ENCODE peak calls at places on chromosomes 1 and 21, in seven cellular contexts. One of them, this sample, is unnamed.

GRCh38 chr1:90246069-90246468 is 251.2 kb downstream of the ZNF326 start:
- DNase-seq in activated CD4-positive, alpha-beta T cell treated with anti-CD3 and anti-CD28 coated beads, Interleukin-2, amount 50 U/mL, for 1 hour: no peak
- DNase-seq in psoas muscle: no peak
- DNase-seq in T-helper 9 cell: no peak
- DNase-seq in heart left ventricle: no peak
- DNase-seq in caudate nucleus: no peak
- DNase-seq in GM13977: no peak
- DNase-seq in this sample: no peak

GRCh38 chr1:69648486-69648885 is 80.8 kb downstream of the LRRC7 start:
- DNase-seq in heart left ventricle: no peak
- DNase-seq in psoas muscle: no peak
- DNase-seq in caudate nucleus: no peak
- DNase-seq in GM13977: no peak
- DNase-seq in activated CD4-positive, alpha-beta T cell treated with anti-CD3 and anti-CD28 coated beads, Interleukin-2, amount 50 U/mL, for 1 hour: no peak
- DNase-seq in T-helper 9 cell: no peak
- DNase-seq in this sample: no peak

GRCh38 chr1:92934395-92935378 is 26.6 kb downstream of the DIPK1A start:
- DNase-seq in activated CD4-positive, alpha-beta T cell treated with anti-CD3 and anti-CD28 coated beads, Interleukin-2, amount 50 U/mL, for 1 hour: no peak
- DNase-seq in T-helper 9 cell: no peak
- DNase-seq in psoas muscle: peak
- DNase-seq in caudate nucleus: no peak
- DNase-seq in heart left ventricle: peak
- DNase-seq in GM13977: no peak
- DNase-seq in this sample: no peak

GRCh38 chr1:245457562-245457961 is 302.8 kb downstream of the KIF26B start:
- DNase-seq in GM13977: no peak
- DNase-seq in T-helper 9 cell: no peak
- DNase-seq in activated CD4-positive, alpha-beta T cell treated with anti-CD3 and anti-CD28 coated beads, Interleukin-2, amount 50 U/mL, for 1 hour: no peak
- DNase-seq in psoas muscle: no peak
- DNase-seq in caudate nucleus: no peak
- DNase-seq in heart left ventricle: no peak
- DNase-seq in this sample: no peak

GRCh38 chr1:233248014-233248413 is 47.5 kb downstream of the PCNX2 start:
- DNase-seq in GM13977: no peak
- DNase-seq in psoas muscle: no peak
- DNase-seq in activated CD4-positive, alpha-beta T cell treated with anti-CD3 and anti-CD28 coated beads, Interleukin-2, amount 50 U/mL, for 1 hour: no peak
- DNase-seq in T-helper 9 cell: no peak
- DNase-seq in caudate nucleus: no peak
- DNase-seq in heart left ventricle: no peak
- DNase-seq in this sample: no peak

GRCh38 chr1:56446531-56447098 is 132.7 kb downstream of the PLPP3 start:
- DNase-seq in activated CD4-positive, alpha-beta T cell treated with anti-CD3 and anti-CD28 coated beads, Interleukin-2, amount 50 U/mL, for 1 hour: no peak
- DNase-seq in GM13977: no peak
- DNase-seq in heart left ventricle: peak
- DNase-seq in T-helper 9 cell: no peak
- DNase-seq in psoas muscle: peak
- DNase-seq in caudate nucleus: no peak
- DNase-seq in this sample: no peak

GRCh38 chr1:107480548-107480947 is 339.7 kb downstream of the NTNG1 start:
- DNase-seq in heart left ventricle: no peak
- DNase-seq in psoas muscle: peak
- DNase-seq in GM13977: no peak
- DNase-seq in T-helper 9 cell: no peak
- DNase-seq in activated CD4-positive, alpha-beta T cell treated with anti-CD3 and anti-CD28 coated beads, Interleukin-2, amount 50 U/mL, for 1 hour: no peak
- DNase-seq in caudate nucleus: peak
- DNase-seq in this sample: peak

GRCh38 chr1:169921080-169921479 is 27.4 kb upstream of the SCYL3 start:
- DNase-seq in caudate nucleus: no peak
- DNase-seq in psoas muscle: no peak
- DNase-seq in T-helper 9 cell: no peak
- DNase-seq in heart left ventricle: no peak
- DNase-seq in GM13977: no peak
- DNase-seq in activated CD4-positive, alpha-beta T cell treated with anti-CD3 and anti-CD28 coated beads, Interleukin-2, amount 50 U/mL, for 1 hour: no peak
- DNase-seq in this sample: no peak

GRCh38 chr1:27719286-27720251 is 6.2 kb upstream of the FAM76A start:
- DNase-seq in T-helper 9 cell: no peak
- DNase-seq in GM13977: no peak
- DNase-seq in caudate nucleus: no peak
- DNase-seq in activated CD4-positive, alpha-beta T cell treated with anti-CD3 and anti-CD28 coated beads, Interleukin-2, amount 50 U/mL, for 1 hour: no peak
- DNase-seq in psoas muscle: no peak
- DNase-seq in heart left ventricle: no peak
- DNase-seq in this sample: no peak

GRCh38 chr1:198904356-198904755 is 265.5 kb downstream of the PTPRC start:
- DNase-seq in T-helper 9 cell: no peak
- DNase-seq in GM13977: no peak
- DNase-seq in heart left ventricle: no peak
- DNase-seq in psoas muscle: no peak
- DNase-seq in caudate nucleus: no peak
- DNase-seq in activated CD4-positive, alpha-beta T cell treated with anti-CD3 and anti-CD28 coated beads, Interleukin-2, amount 50 U/mL, for 1 hour: no peak
- DNase-seq in this sample: no peak

GRCh38 chr1:61160526-61160925 is 78.2 kb downstream of the NFIA start:
- DNase-seq in caudate nucleus: no peak
- DNase-seq in GM13977: no peak
- DNase-seq in T-helper 9 cell: no peak
- DNase-seq in heart left ventricle: no peak
- DNase-seq in activated CD4-positive, alpha-beta T cell treated with anti-CD3 and anti-CD28 coated beads, Interleukin-2, amount 50 U/mL, for 1 hour: no peak
- DNase-seq in psoas muscle: no peak
- DNase-seq in this sample: no peak

GRCh38 chr1:1001631-1002300 is 1.9 kb upstream of the HES4 start:
- DNase-seq in T-helper 9 cell: peak
- DNase-seq in GM13977: peak
- DNase-seq in heart left ventricle: peak
- DNase-seq in caudate nucleus: peak
- DNase-seq in psoas muscle: peak
- DNase-seq in activated CD4-positive, alpha-beta T cell treated with anti-CD3 and anti-CD28 coated beads, Interleukin-2, amount 50 U/mL, for 1 hour: peak
- DNase-seq in this sample: peak

GRCh38 chr1:47416319-47417128 is 439 bp downstream of the FOXE3 start:
- DNase-seq in psoas muscle: no peak
- DNase-seq in T-helper 9 cell: no peak
- DNase-seq in activated CD4-positive, alpha-beta T cell treated with anti-CD3 and anti-CD28 coated beads, Interleukin-2, amount 50 U/mL, for 1 hour: no peak
- DNase-seq in caudate nucleus: no peak
- DNase-seq in heart left ventricle: no peak
- DNase-seq in GM13977: no peak
- DNase-seq in this sample: no peak

GRCh38 chr1:72137665-72138064 is 144.7 kb downstream of the NEGR1 start:
- DNase-seq in T-helper 9 cell: no peak
- DNase-seq in psoas muscle: no peak
- DNase-seq in GM13977: no peak
- DNase-seq in heart left ventricle: no peak
- DNase-seq in activated CD4-positive, alpha-beta T cell treated with anti-CD3 and anti-CD28 coated beads, Interleukin-2, amount 50 U/mL, for 1 hour: no peak
- DNase-seq in caudate nucleus: no peak
- DNase-seq in this sample: no peak

GRCh38 chr1:109723351-109723750 is 11.3 kb downstream of the GSTM5 start:
- DNase-seq in GM13977: no peak
- DNase-seq in heart left ventricle: no peak
- DNase-seq in T-helper 9 cell: no peak
- DNase-seq in psoas muscle: no peak
- DNase-seq in caudate nucleus: no peak
- DNase-seq in activated CD4-positive, alpha-beta T cell treated with anti-CD3 and anti-CD28 coated beads, Interleukin-2, amount 50 U/mL, for 1 hour: no peak
- DNase-seq in this sample: no peak

GRCh38 chr1:1421147-1421906 is at the start of gene ANKRD65:
- DNase-seq in GM13977: no peak
- DNase-seq in psoas muscle: no peak
- DNase-seq in heart left ventricle: no peak
- DNase-seq in caudate nucleus: no peak
- DNase-seq in activated CD4-positive, alpha-beta T cell treated with anti-CD3 and anti-CD28 coated beads, Interleukin-2, amount 50 U/mL, for 1 hour: no peak
- DNase-seq in T-helper 9 cell: no peak
- DNase-seq in this sample: no peak

GRCh38 chr21:28742527-28742926 is 250.2 kb downstream of the LTN1 start:
- DNase-seq in heart left ventricle: no peak
- DNase-seq in GM13977: no peak
- DNase-seq in activated CD4-positive, alpha-beta T cell treated with anti-CD3 and anti-CD28 coated beads, Interleukin-2, amount 50 U/mL, for 1 hour: no peak
- DNase-seq in T-helper 9 cell: no peak
- DNase-seq in caudate nucleus: no peak
- DNase-seq in psoas muscle: no peak
- DNase-seq in this sample: no peak

GRCh38 chr1:55813619-55814018 is 598.5 kb upstream of the USP24 start:
- DNase-seq in T-helper 9 cell: no peak
- DNase-seq in heart left ventricle: peak
- DNase-seq in psoas muscle: peak
- DNase-seq in caudate nucleus: no peak
- DNase-seq in GM13977: no peak
- DNase-seq in activated CD4-positive, alpha-beta T cell treated with anti-CD3 and anti-CD28 coated beads, Interleukin-2, amount 50 U/mL, for 1 hour: no peak
- DNase-seq in this sample: no peak

GRCh38 chr1:28160677-28161328 is 15.7 kb downstream of the PTAFR start:
- DNase-seq in T-helper 9 cell: no peak
- DNase-seq in GM13977: no peak
- DNase-seq in heart left ventricle: no peak
- DNase-seq in psoas muscle: no peak
- DNase-seq in caudate nucleus: no peak
- DNase-seq in activated CD4-positive, alpha-beta T cell treated with anti-CD3 and anti-CD28 coated beads, Interleukin-2, amount 50 U/mL, for 1 hour: no peak
- DNase-seq in this sample: no peak

GRCh38 chr21:45293214-45293725 is 5.6 kb upstream of the POFUT2 start:
- DNase-seq in heart left ventricle: peak
- DNase-seq in T-helper 9 cell: no peak
- DNase-seq in psoas muscle: no peak
- DNase-seq in activated CD4-positive, alpha-beta T cell treated with anti-CD3 and anti-CD28 coated beads, Interleukin-2, amount 50 U/mL, for 1 hour: no peak
- DNase-seq in caudate nucleus: no peak
- DNase-seq in GM13977: no peak
- DNase-seq in this sample: no peak

GRCh38 chr1:5222626-5223025 is 568.2 kb downstream of the AJAP1 start:
- DNase-seq in heart left ventricle: no peak
- DNase-seq in caudate nucleus: no peak
- DNase-seq in psoas muscle: no peak
- DNase-seq in T-helper 9 cell: no peak
- DNase-seq in GM13977: no peak
- DNase-seq in activated CD4-positive, alpha-beta T cell treated with anti-CD3 and anti-CD28 coated beads, Interleukin-2, amount 50 U/mL, for 1 hour: no peak
- DNase-seq in this sample: no peak

GRCh38 chr1:84635261-84635848 is 54.9 kb downstream of the SSX2IP start:
- DNase-seq in heart left ventricle: no peak
- DNase-seq in activated CD4-positive, alpha-beta T cell treated with anti-CD3 and anti-CD28 coated beads, Interleukin-2, amount 50 U/mL, for 1 hour: no peak
- DNase-seq in T-helper 9 cell: no peak
- DNase-seq in psoas muscle: no peak
- DNase-seq in caudate nucleus: no peak
- DNase-seq in GM13977: no peak
- DNase-seq in this sample: no peak

GRCh38 chr1:214234635-214235025 is 46.3 kb upstream of the SMYD2 start:
- DNase-seq in psoas muscle: no peak
- DNase-seq in GM13977: no peak
- DNase-seq in activated CD4-positive, alpha-beta T cell treated with anti-CD3 and anti-CD28 coated beads, Interleukin-2, amount 50 U/mL, for 1 hour: no peak
- DNase-seq in caudate nucleus: no peak
- DNase-seq in heart left ventricle: no peak
- DNase-seq in T-helper 9 cell: no peak
- DNase-seq in this sample: no peak

GRCh38 chr1:16009030-16009460 is 5.0 kb downstream of the SRARP start:
- DNase-seq in T-helper 9 cell: peak
- DNase-seq in psoas muscle: peak
- DNase-seq in activated CD4-positive, alpha-beta T cell treated with anti-CD3 and anti-CD28 coated beads, Interleukin-2, amount 50 U/mL, for 1 hour: peak
- DNase-seq in caudate nucleus: peak
- DNase-seq in heart left ventricle: peak
- DNase-seq in GM13977: peak
- DNase-seq in this sample: peak

GRCh38 chr1:26284597-26285351 is 4.9 kb downstream of the SH3BGRL3 start:
- DNase-seq in T-helper 9 cell: peak
- DNase-seq in GM13977: peak
- DNase-seq in activated CD4-positive, alpha-beta T cell treated with anti-CD3 and anti-CD28 coated beads, Interleukin-2, amount 50 U/mL, for 1 hour: peak
- DNase-seq in psoas muscle: peak
- DNase-seq in caudate nucleus: peak
- DNase-seq in heart left ventricle: peak
- DNase-seq in this sample: peak

GRCh38 chr1:114296413-114296812 is 142.7 kb upstream of the SYT6 start:
- DNase-seq in GM13977: no peak
- DNase-seq in heart left ventricle: no peak
- DNase-seq in activated CD4-positive, alpha-beta T cell treated with anti-CD3 and anti-CD28 coated beads, Interleukin-2, amount 50 U/mL, for 1 hour: no peak
- DNase-seq in T-helper 9 cell: no peak
- DNase-seq in caudate nucleus: no peak
- DNase-seq in psoas muscle: no peak
- DNase-seq in this sample: no peak

GRCh38 chr1:5595531-5596170 is 396.6 kb downstream of the NPHP4 start:
- DNase-seq in GM13977: no peak
- DNase-seq in caudate nucleus: no peak
- DNase-seq in T-helper 9 cell: no peak
- DNase-seq in heart left ventricle: no peak
- DNase-seq in activated CD4-positive, alpha-beta T cell treated with anti-CD3 and anti-CD28 coated beads, Interleukin-2, amount 50 U/mL, for 1 hour: no peak
- DNase-seq in psoas muscle: no peak
- DNase-seq in this sample: no peak

GRCh38 chr1:52127181-52128175 is 14.4 kb upstream of the ZFYVE9 start:
- DNase-seq in GM13977: peak
- DNase-seq in activated CD4-positive, alpha-beta T cell treated with anti-CD3 and anti-CD28 coated beads, Interleukin-2, amount 50 U/mL, for 1 hour: no peak
- DNase-seq in caudate nucleus: no peak
- DNase-seq in psoas muscle: no peak
- DNase-seq in heart left ventricle: peak
- DNase-seq in T-helper 9 cell: no peak
- DNase-seq in this sample: peak